ENCODE peak calls at places on chromosomes 3 and 15, in six cellular contexts. Z is H9, H is IMR-90, L is H1, P is trophoblast cell, I is mesenchymal stem cell. W is an unnamed sample.

GRCh38 chr3:1275495-1275894 is 182.7 kb downstream of the CNTN6 start:
- DNase-seq in Z (peak; percentile 41), H (no peak), L (no peak), P (peak; percentile 2), I (peak; percentile 12), W (peak; percentile 5)

GRCh38 chr3:171834461-171834801 is 8.7 kb upstream of the TMEM212 start:
- DNase-seq in Z (no peak), H (no peak), L (no peak), P (no peak), I (no peak), W (no peak)

GRCh38 chr3:36381311-36381956 is 1.1 kb downstream of the STAC start:
- DNase-seq in Z (peak; percentile 33), H (no peak), L (no peak), P (no peak), I (no peak), W (peak; percentile 43)

GRCh38 chr3:29695201-29695904 is 414.5 kb downstream of the RBMS3 start:
- DNase-seq in Z (no peak), H (peak; percentile 86), L (no peak), P (peak; percentile 66), I (peak; percentile 84), W (no peak)

GRCh38 chr15:57215371-57215770 is 160.9 kb upstream of the CGNL1 start:
- DNase-seq in Z (no peak), H (peak; percentile 54), L (no peak), P (no peak), I (no peak), W (no peak)

GRCh38 chr15:79218588-79219200 is 63.8 kb upstream of the ANKRD34C start:
- DNase-seq in Z (no peak), H (peak; percentile 17), L (no peak), P (peak; percentile 24), I (peak; percentile 12), W (no peak)

GRCh38 chr15:101694261-101694660 is 30.0 kb downstream of the TARS3 start:
- DNase-seq in Z (peak; percentile 32), H (no peak), L (no peak), P (no peak), I (no peak), W (no peak)

GRCh38 chr3:15329058-15330005 is 3.1 kb downstream of the SH3BP5 start:
- DNase-seq in Z (no peak), H (no peak), L (no peak), P (no peak), I (no peak), W (no peak)

GRCh38 chr3:196740476-196741400 is 1.1 kb downstream of the PAK2 start:
- DNase-seq in Z (no peak), H (peak; percentile 56), L (no peak), P (peak; percentile 84), I (peak; percentile 71), W (peak; percentile 43)

GRCh38 chr3:48848816-48849515 is 1.3 kb upstream of the PRKAR2A start:
- DNase-seq in Z (no peak), H (no peak), L (no peak), P (no peak), I (no peak), W (no peak)

GRCh38 chr3:100426029-100426682 is 24.8 kb downstream of the LNP1 start:
- DNase-seq in Z (no peak), H (no peak), L (no peak), P (no peak), I (no peak), W (no peak)

GRCh38 chr3:42376397-42376798 is 34.0 kb downstream of the LYZL4 start:
- DNase-seq in Z (no peak), H (peak; percentile 72), L (no peak), P (no peak), I (peak; percentile 5), W (no peak)

GRCh38 chr3:50588759-50589433 is 19.6 kb downstream of the HEMK1 start:
- DNase-seq in Z (no peak), H (peak; percentile 41), L (no peak), P (no peak), I (no peak), W (no peak)

DNA sequence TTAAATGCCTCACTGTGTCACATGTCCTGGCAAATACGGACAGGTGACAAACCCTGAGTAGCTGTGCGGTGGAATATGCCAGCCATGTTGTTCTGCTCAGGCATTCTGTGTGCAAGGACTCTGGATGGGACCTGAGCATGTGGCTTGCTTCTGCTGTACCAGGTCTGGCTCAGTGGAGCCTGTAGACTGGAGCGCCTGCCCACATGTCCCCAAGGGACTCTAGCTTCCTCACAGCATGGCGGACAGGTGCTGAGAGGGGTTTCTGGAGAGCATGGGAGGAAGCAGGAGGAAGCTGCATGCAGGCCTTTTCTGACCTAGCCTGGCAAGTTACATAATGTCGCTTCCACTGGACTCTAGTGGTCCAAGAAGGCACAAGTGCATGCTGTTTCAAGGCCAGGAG is 96.3 kb downstream of the PLXNA1 start:
- DNase-seq in Z (no peak), H (no peak), L (no peak), P (no peak), I (no peak), W (no peak)
- H2AFZ ChIP-seq in Z (no peak overlapping the region), H (no peak overlapping the region), L (no peak overlapping the region), P (no peak overlapping the region), I (no peak overlapping the region), W (no peak overlapping the region)

GRCh38 chr15:99487337-99487730 is 78.5 kb upstream of the MEF2A start:
- DNase-seq in Z (no peak), H (no peak), L (no peak), P (no peak), I (peak; percentile 28), W (no peak)
- H3K4me2 ChIP-seq in Z (peak overlapping the region; percentile 55), H (peak overlapping the region; percentile 28), L (peak overlapping the region; percentile 69), P (no peak overlapping the region), I (no peak overlapping the region), W (no peak overlapping the region)

GRCh38 chr15:75647370-75648155 is at the start of gene SNX33:
- DNase-seq in Z (peak; percentile 90), H (peak; percentile 89), L (peak; percentile 76), P (peak; percentile 79), I (peak; percentile 94), W (peak; percentile 90)

GRCh38 chr15:75646112-75646943 is 1.4 kb upstream of the SNX33 start:
- DNase-seq in Z (no peak), H (no peak), L (no peak), P (no peak), I (no peak), W (no peak)

GRCh38 chr15:75649045-75649761 is 1.5 kb downstream of the SNX33 start:
- DNase-seq in Z (no peak), H (no peak), L (no peak), P (no peak), I (no peak), W (no peak)

GRCh38 chr15:75648156-75649000 is 666 bp downstream of the SNX33 start:
- DNase-seq in Z (peak; percentile 69), H (no peak), L (no peak), P (peak; percentile 35), I (peak; percentile 74), W (peak; percentile 72)

DNA sequence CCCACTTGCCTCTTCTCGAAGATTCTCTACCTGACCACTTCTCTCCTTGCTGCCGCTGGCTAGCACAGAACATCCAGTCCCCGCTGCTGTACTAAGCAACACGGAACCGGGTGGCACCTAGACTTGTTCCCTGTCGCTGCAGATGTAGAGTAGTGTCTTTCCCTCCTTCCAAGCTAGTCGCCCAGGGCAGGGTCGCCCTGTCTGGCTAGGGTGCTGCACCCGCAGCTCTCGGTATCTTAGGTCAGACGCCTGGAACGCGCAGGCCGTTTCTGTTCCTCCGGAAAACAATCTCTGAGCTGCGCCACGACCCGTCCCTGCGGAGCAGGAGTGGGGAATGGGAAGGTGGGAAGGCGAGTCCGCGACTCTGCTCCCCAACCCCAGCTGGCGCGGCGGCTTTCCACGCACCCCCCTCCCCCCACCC is 758 bp upstream of the SNX33 start:
- DNase-seq in Z (peak; percentile 45), H (no peak), L (no peak), P (peak; percentile 68), I (no peak), W (no peak)
- H3K23ac ChIP-seq in Z (no peak overlapping the region), H (peak overlapping the region; percentile 99), L (no peak overlapping the region), P (no peak overlapping the region), I (peak overlapping the region; percentile 63), W (peak overlapping the region; percentile 62)

GRCh38 chr3:96510334-96510733 is 304.1 kb upstream of the EPHA6 start:
- DNase-seq in Z (no peak), H (no peak), L (no peak), P (no peak), I (no peak), W (no peak)
- H2AFZ ChIP-seq in Z (no peak overlapping the region), H (no peak overlapping the region), L (no peak overlapping the region), P (no peak overlapping the region), I (no peak overlapping the region), W (no peak overlapping the region)

GRCh38 chr3:25461946-25462345 is 33.9 kb downstream of the RARB start:
- DNase-seq in Z (no peak), H (no peak), L (no peak), P (no peak), I (no peak), W (no peak)
- H3K4me2 ChIP-seq in Z (no peak overlapping the region), H (no peak overlapping the region), L (no peak overlapping the region), P (no peak overlapping the region), I (no peak overlapping the region), W (no peak overlapping the region)

GRCh38 chr15:61380270-61380669 is 151.2 kb upstream of the RORA start:
- DNase-seq in Z (no peak), H (no peak), L (no peak), P (no peak), I (no peak), W (no peak)
- H3K23ac ChIP-seq in Z (no peak overlapping the region), H (no peak overlapping the region), L (no peak overlapping the region), P (no peak overlapping the region), I (no peak overlapping the region), W (no peak overlapping the region)

DNA sequence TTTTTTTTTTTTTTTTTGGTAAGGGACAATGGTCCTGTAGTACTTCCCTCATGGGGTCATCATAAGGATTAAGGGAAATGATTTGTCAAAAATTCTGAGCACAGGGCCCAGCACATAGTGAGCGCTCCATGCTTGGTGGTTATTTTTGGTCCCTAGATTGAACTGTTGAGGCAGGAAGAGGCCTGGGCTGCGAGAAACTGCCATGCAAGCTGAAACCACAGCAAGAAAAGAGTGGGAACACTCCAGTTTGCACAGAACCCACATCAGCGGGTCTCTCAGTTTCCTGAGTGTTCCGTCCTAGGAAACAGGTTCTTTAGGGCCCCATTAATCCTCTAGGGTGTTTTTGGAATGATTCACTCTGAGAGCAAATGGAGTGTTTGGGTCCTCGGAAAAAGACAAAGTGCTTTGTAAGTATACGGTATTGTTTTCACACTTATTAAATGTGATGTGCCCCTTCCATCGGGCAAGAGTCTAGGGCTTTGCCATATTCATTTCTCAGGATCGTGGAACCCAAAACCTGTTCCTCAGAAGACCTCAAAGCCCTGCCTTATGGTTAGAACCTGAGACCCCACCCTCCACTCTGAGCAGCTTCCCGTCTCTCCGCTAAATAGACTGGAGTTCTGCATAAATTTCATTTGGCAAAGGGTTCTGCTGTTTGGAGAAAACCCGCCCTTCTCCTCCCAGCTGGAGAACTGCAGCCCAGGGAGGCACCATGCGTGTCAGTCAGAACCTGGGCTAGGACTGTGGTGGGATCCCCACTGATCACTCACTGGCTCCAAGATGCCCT is 60.4 kb downstream of the SPSB4 start:
- DNase-seq in Z (peak; percentile 4), H (no peak), L (no peak), P (no peak), I (no peak), W (no peak)
- H2AFZ ChIP-seq in Z (no peak overlapping the region), H (no peak overlapping the region), L (no peak overlapping the region), P (no peak overlapping the region), I (no peak overlapping the region), W (no peak overlapping the region)

GRCh38 chr15:23069496-23070166 is 30.3 kb upstream of the TUBGCP5 start:
- DNase-seq in Z (peak; percentile 39), H (no peak), L (no peak), P (peak; percentile 40), I (no peak), W (no peak)
- H3K4me2 ChIP-seq in Z (no peak overlapping the region), H (no peak overlapping the region), L (no peak overlapping the region), P (no peak overlapping the region), I (no peak overlapping the region), W (no peak overlapping the region)